ENCODE peak calls at places on chromosome 22, in four cellular contexts. One of them, this sample, is unnamed.

GRCh38 chr22:41915035-41915782 is at the start of gene SHISA8:
- DNase-seq in GM12878: no peak
- DNase-seq in SK-N-SH: peak; percentile 70
- DNase-seq in HepG2: no peak
- DNase-seq in this sample: no peak

GRCh38 chr22:27489265-27489675 is 312.3 kb downstream of the MN1 start:
- DNase-seq in SK-N-SH: peak; percentile 54
- DNase-seq in HepG2: peak; percentile 60
- DNase-seq in GM12878: no peak
- DNase-seq in this sample: no peak

GRCh38 chr22:45129703-45130524 is 33.8 kb upstream of the NUP50 start:
- DNase-seq in HepG2: no peak
- DNase-seq in SK-N-SH: no peak
- DNase-seq in GM12878: no peak
- DNase-seq in this sample: no peak

GRCh38 chr22:17087176-17088131 is 2.7 kb downstream of the IL17RA start:
- DNase-seq in SK-N-SH: no peak
- DNase-seq in GM12878: peak; percentile 55
- DNase-seq in HepG2: no peak
- DNase-seq in this sample: peak; percentile 84

GRCh38 chr22:22576244-22576988 is 17.4 kb upstream of the PRAME start:
- DNase-seq in GM12878: no peak
- DNase-seq in SK-N-SH: peak; percentile 79
- DNase-seq in HepG2: peak; percentile 32
- DNase-seq in this sample: no peak

GRCh38 chr22:17781319-17782031 is 7.2 kb upstream of the BID start:
- DNase-seq in SK-N-SH: peak; percentile 57
- DNase-seq in GM12878: peak; percentile 60
- DNase-seq in HepG2: peak; percentile 78
- DNase-seq in this sample: no peak

GRCh38 chr22:41216984-41217383 is 11.9 kb downstream of the L3MBTL2 start:
- DNase-seq in HepG2: no peak
- DNase-seq in SK-N-SH: no peak
- DNase-seq in GM12878: no peak
- DNase-seq in this sample: no peak

GRCh38 chr22:36385491-36386350 is 2.0 kb downstream of the MYH9 start:
- DNase-seq in HepG2: peak; percentile 57
- DNase-seq in GM12878: no peak
- DNase-seq in SK-N-SH: no peak
- DNase-seq in this sample: no peak

GRCh38 chr22:37492428-37493344 is 6.5 kb upstream of the MFNG start:
- DNase-seq in SK-N-SH: peak; percentile 69
- DNase-seq in GM12878: no peak
- DNase-seq in HepG2: no peak
- DNase-seq in this sample: peak; percentile 72

GRCh38 chr22:39748877-39749276 is 144.7 kb downstream of the ENTHD1 start:
- DNase-seq in HepG2: no peak
- DNase-seq in GM12878: no peak
- DNase-seq in SK-N-SH: no peak
- DNase-seq in this sample: no peak

GRCh38 chr22:36425977-36426523 is 38.3 kb upstream of the MYH9 start:
- DNase-seq in SK-N-SH: peak; percentile 57
- DNase-seq in HepG2: peak; percentile 74
- DNase-seq in GM12878: no peak
- DNase-seq in this sample: no peak

GRCh38 chr22:38783095-38783710 is 10.7 kb downstream of the DNAL4 start:
- DNase-seq in HepG2: no peak
- DNase-seq in GM12878: no peak
- DNase-seq in SK-N-SH: no peak
- DNase-seq in this sample: no peak

GRCh38 chr22:44888491-44888941 is 121.3 kb downstream of the PHF21B start:
- DNase-seq in GM12878: no peak
- DNase-seq in HepG2: no peak
- DNase-seq in SK-N-SH: no peak
- DNase-seq in this sample: no peak

GRCh38 chr22:30982501-30982900 is 13.4 kb downstream of the TUG1 start:
- DNase-seq in GM12878: no peak
- DNase-seq in SK-N-SH: no peak
- DNase-seq in HepG2: no peak
- DNase-seq in this sample: no peak

GRCh38 chr22:44752285-44753188 is at the start of gene ARHGAP8:
- DNase-seq in HepG2: no peak
- DNase-seq in GM12878: no peak
- DNase-seq in SK-N-SH: peak; percentile 74
- DNase-seq in this sample: no peak

GRCh38 chr22:22111267-22111751 is 128.7 kb upstream of the TOP3B start:
- DNase-seq in HepG2: no peak
- DNase-seq in GM12878: peak; percentile 86
- DNase-seq in SK-N-SH: no peak
- DNase-seq in this sample: no peak

GRCh38 chr22:16917144-16918003 is 90.6 kb downstream of the GAB4 start:
- DNase-seq in HepG2: peak; percentile 57
- DNase-seq in GM12878: peak; percentile 12
- DNase-seq in SK-N-SH: peak; percentile 53
- DNase-seq in this sample: peak; percentile 38

GRCh38 chr22:27400811-27401210 is 400.7 kb downstream of the MN1 start:
- DNase-seq in GM12878: no peak
- DNase-seq in HepG2: no peak
- DNase-seq in SK-N-SH: no peak
- DNase-seq in this sample: no peak

GRCh38 chr22:30609260-30610185 is 2.5 kb downstream of the TCN2 start:
- DNase-seq in GM12878: peak; percentile 70
- DNase-seq in HepG2: no peak
- DNase-seq in SK-N-SH: no peak
- DNase-seq in this sample: peak; percentile 71

GRCh38 chr22:16783930-16784354 is 41.3 kb downstream of the XKR3 start:
- DNase-seq in HepG2: peak; percentile 5
- DNase-seq in GM12878: no peak
- DNase-seq in SK-N-SH: peak; percentile 9
- DNase-seq in this sample: no peak

GRCh38 chr22:23527971-23528740 is 51.9 kb downstream of the IGLL1 start:
- DNase-seq in SK-N-SH: no peak
- DNase-seq in GM12878: no peak
- DNase-seq in HepG2: no peak
- DNase-seq in this sample: peak; percentile 37

GRCh38 chr22:31080164-31080847 is 812 bp upstream of the SMTN start:
- DNase-seq in HepG2: no peak
- DNase-seq in GM12878: no peak
- DNase-seq in SK-N-SH: peak; percentile 61
- DNase-seq in this sample: no peak

GRCh38 chr22:32281092-32281491 is 25.9 kb upstream of the SLC5A4 start:
- DNase-seq in GM12878: no peak
- DNase-seq in HepG2: no peak
- DNase-seq in SK-N-SH: no peak
- DNase-seq in this sample: no peak
- TF ChIP-seq GABPA in GM12878: no peak
- TF ChIP-seq GABPA in HepG2: no peak
- TF ChIP-seq GABPA in SK-N-SH: no peak
- TF ChIP-seq GABPA in this sample: no peak

DNA sequence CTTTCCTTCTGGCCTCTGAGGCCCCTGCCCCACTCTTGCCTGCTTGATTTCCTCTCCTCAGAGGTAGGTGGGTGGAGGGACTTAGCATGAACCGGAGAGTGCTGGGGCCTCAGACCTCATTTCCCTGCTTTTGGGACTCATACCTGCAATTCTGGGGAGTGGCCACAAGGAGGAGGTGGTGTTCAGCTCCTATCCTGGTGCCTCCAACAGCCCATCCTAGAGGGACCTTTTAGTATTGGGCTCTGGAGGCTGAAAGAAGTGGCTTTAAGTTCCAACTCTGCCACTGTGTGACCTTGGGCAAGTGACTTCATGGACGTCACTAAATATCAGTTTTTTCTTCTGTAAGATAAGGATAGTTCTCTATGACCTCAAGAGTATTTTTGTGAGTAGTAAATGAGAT is 98.6 kb downstream of the KIAA1671 start:
- DNase-seq in SK-N-SH: peak; percentile 53
- DNase-seq in HepG2: no peak
- DNase-seq in GM12878: no peak
- DNase-seq in this sample: no peak
- TF ChIP-seq CTCF in SK-N-SH: peak; percentile 58
- TF ChIP-seq CTCF in HepG2: peak; percentile 52
- TF ChIP-seq CTCF in GM12878: peak; percentile 2
- TF ChIP-seq CTCF in this sample: peak; percentile 15

GRCh38 chr22:19876314-19876940 is 21.8 kb upstream of the GNB1L start:
- DNase-seq in HepG2: no peak
- DNase-seq in GM12878: no peak
- DNase-seq in SK-N-SH: peak; percentile 94
- DNase-seq in this sample: no peak

GRCh38 chr22:19879248-19879575 is 24.5 kb upstream of the GNB1L start:
- DNase-seq in HepG2: no peak
- DNase-seq in SK-N-SH: peak; percentile 40
- DNase-seq in GM12878: no peak
- DNase-seq in this sample: no peak

GRCh38 chr22:19878461-19879247 is 24.0 kb upstream of the GNB1L start:
- DNase-seq in SK-N-SH: peak; percentile 34
- DNase-seq in HepG2: no peak
- DNase-seq in GM12878: no peak
- DNase-seq in this sample: no peak

GRCh38 chr22:19876941-19877625 is 22.4 kb upstream of the GNB1L start:
- DNase-seq in SK-N-SH: peak; percentile 39
- DNase-seq in HepG2: no peak
- DNase-seq in GM12878: no peak
- DNase-seq in this sample: no peak

GRCh38 chr22:19877626-19878339 is 23.1 kb upstream of the GNB1L start:
- DNase-seq in HepG2: no peak
- DNase-seq in SK-N-SH: no peak
- DNase-seq in GM12878: no peak
- DNase-seq in this sample: no peak
- H3K27ac ChIP-seq in HepG2: no peak overlapping the region
- H3K27ac ChIP-seq in SK-N-SH: no peak overlapping the region
- H3K27ac ChIP-seq in GM12878: no peak overlapping the region
- H3K27ac ChIP-seq in this sample: no peak overlapping the region

GRCh38 chr22:50184004-50184461 is 1.7 kb upstream of the TRABD start:
- DNase-seq in HepG2: peak; percentile 55
- DNase-seq in GM12878: no peak
- DNase-seq in SK-N-SH: no peak
- DNase-seq in this sample: no peak
- TF ChIP-seq GABPA in HepG2: no peak
- TF ChIP-seq GABPA in GM12878: no peak
- TF ChIP-seq GABPA in SK-N-SH: no peak
- TF ChIP-seq GABPA in this sample: no peak

GRCh38 chr22:43228330-43228729 is 41.4 kb upstream of the TTLL12 start:
- DNase-seq in GM12878: no peak
- DNase-seq in HepG2: no peak
- DNase-seq in SK-N-SH: peak; percentile 51
- DNase-seq in this sample: no peak
- TF ChIP-seq CTCF in GM12878: peak; percentile 25
- TF ChIP-seq CTCF in HepG2: peak; percentile 69
- TF ChIP-seq CTCF in SK-N-SH: peak; percentile 33
- TF ChIP-seq CTCF in this sample: peak; percentile 32

DNA sequence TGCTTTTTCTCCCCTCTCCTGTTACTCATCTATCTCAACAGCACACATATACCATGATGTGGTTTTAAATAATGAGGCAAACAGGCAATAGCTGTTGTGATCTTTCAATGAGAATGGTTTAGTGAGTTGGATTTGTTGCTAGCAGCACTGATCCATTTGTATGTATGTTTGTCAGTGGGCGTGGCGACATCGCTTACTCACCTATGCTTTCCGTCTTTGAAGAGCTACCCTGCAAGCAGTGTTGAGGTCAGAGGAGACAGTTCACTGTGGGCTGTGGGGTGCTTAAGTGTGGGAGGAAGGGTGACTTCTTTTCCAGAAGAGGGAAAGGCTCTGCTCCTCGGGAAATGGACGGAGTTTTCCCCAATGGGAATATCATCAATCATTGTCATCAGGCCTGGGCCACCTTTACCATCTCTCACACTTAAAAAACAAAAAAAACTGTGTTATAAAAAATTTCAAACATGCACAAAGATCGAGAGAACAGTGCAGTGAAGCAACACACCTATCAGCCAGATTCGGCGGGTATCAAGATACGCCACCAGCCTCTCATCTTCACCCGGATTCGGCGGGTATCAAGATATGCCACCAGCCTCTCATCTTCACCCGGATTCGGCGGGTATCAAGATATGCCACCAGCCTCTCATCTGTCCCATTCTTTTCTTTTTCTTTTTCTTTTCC is 83.8 kb downstream of the TBC1D22A start:
- DNase-seq in GM12878: no peak
- DNase-seq in SK-N-SH: no peak
- DNase-seq in HepG2: no peak
- DNase-seq in this sample: no peak
- H3K27ac ChIP-seq in GM12878: no peak overlapping the region
- H3K27ac ChIP-seq in SK-N-SH: no peak overlapping the region
- H3K27ac ChIP-seq in HepG2: no peak overlapping the region
- H3K27ac ChIP-seq in this sample: no peak overlapping the region

GRCh38 chr22:19260194-19260593 is 31.3 kb downstream of the CLTCL1 start:
- DNase-seq in GM12878: no peak
- DNase-seq in HepG2: no peak
- DNase-seq in SK-N-SH: no peak
- DNase-seq in this sample: no peak
- TF ChIP-seq GABPA in GM12878: no peak
- TF ChIP-seq GABPA in HepG2: no peak
- TF ChIP-seq GABPA in SK-N-SH: no peak
- TF ChIP-seq GABPA in this sample: no peak

This sample was measured in HL-60.